ENCODE peak calls at places on chromosomes 7 and 10, in ten cellular contexts. O is activated CD4-positive, CD25-positive, alpha-beta regulatory T cell treated with anti-CD3 and anti-CD28 coated beads, Interleukin-2, amount 50 U/mL, for 16 hours; D is effector memory CD8-positive, alpha-beta T cell; M is heart left ventricle; U is GM03348; W is amygdala; H is memory B cell; S is fibroblast of villous mesenchyme; L is uterus; X is Kasumi-1. C is an unnamed sample.

GRCh38 chr7:92621026-92621540 is 30.9 kb upstream of the FAM133B start:
- DNase-seq in X (peak), U (peak), O (peak), D (peak), W (no peak), H (peak), M (peak), S (peak), L (peak), C (peak)

GRCh38 chr10:27742926-27743735 is 2.5 kb downstream of the MKX start:
- DNase-seq in W (no peak), X (no peak), M (peak), H (no peak), S (peak), D (peak), O (no peak), L (peak), U (peak), C (no peak)

GRCh38 chr7:135416431-135416830 is 93.5 kb downstream of the CNOT4 start:
- DNase-seq in O (no peak), W (no peak), H (no peak), D (no peak), X (no peak), M (no peak), U (no peak), S (no peak), L (no peak), C (no peak)

GRCh38 chr10:104293781-104294321 is 24.9 kb downstream of the GSTO2 start:
- DNase-seq in X (no peak), L (no peak), S (no peak), H (no peak), O (no peak), M (no peak), U (no peak), W (no peak), D (no peak), C (no peak)

GRCh38 chr10:126924915-126925300 is 19.7 kb downstream of the DOCK1 start:
- DNase-seq in W (no peak), H (no peak), U (peak), S (peak), D (no peak), O (no peak), L (no peak), M (no peak), X (no peak), C (no peak)

GRCh38 chr7:65251851-65252620 is 121.6 kb upstream of the ZNF92 start:
- DNase-seq in L (no peak), U (peak), D (peak), S (peak), M (peak), O (no peak), X (peak), H (no peak), W (no peak), C (no peak)

GRCh38 chr7:3722396-3722846 is 421.4 kb downstream of the SDK1 start:
- DNase-seq in W (no peak), O (no peak), L (no peak), M (no peak), X (no peak), D (no peak), H (peak), U (no peak), S (peak), C (no peak)

GRCh38 chr7:139515266-139515665 is 8.2 kb upstream of the CLEC2L start:
- DNase-seq in S (no peak), X (no peak), O (no peak), U (no peak), H (no peak), D (no peak), L (no peak), W (no peak), M (no peak), C (no peak)

GRCh38 chr7:923108-924041 is 31.1 kb downstream of the ADAP1 start:
- DNase-seq in W (no peak), X (peak), L (peak), O (peak), D (peak), S (peak), M (peak), U (peak), H (peak), C (peak)

GRCh38 chr10:17652585-17652984 is 8.6 kb downstream of the STAM start:
- DNase-seq in D (no peak), S (no peak), O (no peak), X (no peak), U (peak), L (no peak), M (no peak), H (no peak), W (no peak), C (no peak)

GRCh38 chr7:75056476-75056875 is 17.1 kb downstream of the RCC1L start:
- DNase-seq in W (no peak), H (no peak), U (peak), X (no peak), O (no peak), S (peak), D (no peak), L (peak), M (no peak), C (no peak)

GRCh38 chr10:90775351-90776028 is 82.3 kb downstream of the HTR7 start:
- DNase-seq in D (no peak), O (no peak), L (no peak), M (peak), W (no peak), S (no peak), H (no peak), X (peak), U (peak), C (no peak)

GRCh38 chr7:131527462-131527861 is 29.0 kb downstream of the PODXL start:
- DNase-seq in O (no peak), U (no peak), H (no peak), W (no peak), S (no peak), D (no peak), M (no peak), L (no peak), X (peak), C (no peak)

GRCh38 chr10:117790621-117791020 is 248.1 kb downstream of the EMX2 start:
- DNase-seq in M (no peak), H (no peak), U (no peak), L (no peak), S (no peak), X (no peak), W (no peak), O (no peak), D (no peak), C (no peak)

GRCh38 chr10:63819753-63820347 is 298.6 kb downstream of the REEP3 start:
- DNase-seq in W (no peak), O (no peak), M (peak), L (peak), H (no peak), U (peak), X (peak), S (peak), D (no peak), C (peak)

GRCh38 chr7:157397751-157398691 is 61.2 kb downstream of the DNAJB6 start:
- DNase-seq in H (no peak), X (peak), W (no peak), O (no peak), M (peak), U (peak), D (no peak), S (peak), L (peak), C (peak)

GRCh38 chr10:62063795-62064472 is 162.4 kb downstream of the ARID5B start:
- DNase-seq in W (no peak), L (peak), O (no peak), S (no peak), U (no peak), X (no peak), D (no peak), M (no peak), H (no peak), C (no peak)

GRCh38 chr7:45681596-45682357 is 107.6 kb downstream of the ADCY1 start:
- DNase-seq in O (no peak), H (no peak), X (no peak), L (no peak), W (no peak), U (no peak), D (no peak), M (peak), S (no peak), C (no peak)

GRCh38 chr10:114309111-114309651 is 70.1 kb downstream of the VWA2 start:
- DNase-seq in O (no peak), M (no peak), D (no peak), H (no peak), W (no peak), S (no peak), X (no peak), L (peak), U (peak), C (no peak)

GRCh38 chr7:45082031-45082830 is 6.5 kb downstream of the NACAD start:
- DNase-seq in H (no peak), M (no peak), O (no peak), L (no peak), S (no peak), W (peak), U (no peak), D (no peak), X (no peak), C (no peak)

GRCh38 chr7:77406421-77406820 is 9.7 kb downstream of the GSAP start:
- DNase-seq in S (no peak), M (no peak), D (no peak), O (no peak), W (no peak), U (no peak), L (no peak), H (no peak), X (no peak), C (no peak)

GRCh38 chr7:11373546-11374142 is 400.0 kb downstream of the PHF14 start:
- DNase-seq in M (no peak), H (no peak), U (peak), W (no peak), X (peak), L (no peak), D (no peak), S (peak), O (no peak), C (peak)

GRCh38 chr10:122147731-122148130 is 123.4 kb upstream of the BTBD16 start:
- DNase-seq in L (peak), S (no peak), W (no peak), H (no peak), X (no peak), D (no peak), U (no peak), M (no peak), O (no peak), C (no peak)

GRCh38 chr10:97065128-97065527 is 120.6 kb downstream of the SLIT1 start:
- DNase-seq in X (no peak), O (no peak), H (no peak), S (no peak), W (no peak), M (no peak), L (no peak), D (no peak), U (no peak), C (peak)

GRCh38 chr10:97543025-97543546 is 29.5 kb upstream of the ANKRD2 start:
- DNase-seq in W (peak), M (peak), H (no peak), O (peak), L (peak), X (peak), U (peak), S (peak), D (no peak), C (peak)

GRCh38 chr7:66185680-66186187 is 19.4 kb upstream of the TPST1 start:
- DNase-seq in X (no peak), L (no peak), U (no peak), H (no peak), S (no peak), D (no peak), M (no peak), W (no peak), O (no peak), C (no peak)

GRCh38 chr7:28455486-28455885 is 43.2 kb downstream of the CREB5 start:
- DNase-seq in U (no peak), S (no peak), W (no peak), D (no peak), M (no peak), X (no peak), L (no peak), H (no peak), O (no peak), C (no peak)

GRCh38 chr7:2257046-2257551 is 15.1 kb downstream of the NUDT1 start:
- DNase-seq in D (no peak), W (no peak), H (no peak), X (no peak), M (no peak), L (no peak), O (no peak), S (no peak), U (no peak), C (no peak)

GRCh38 chr7:82697897-82698296 is 254.3 kb upstream of the CACNA2D1 start:
- DNase-seq in S (no peak), L (no peak), U (no peak), H (no peak), O (no peak), D (no peak), X (no peak), W (no peak), M (no peak), C (no peak)

GRCh38 chr10:89391882-89392756 is at the start of gene IFIT1:
- DNase-seq in W (peak), O (no peak), L (peak), S (peak), X (peak), U (peak), H (peak), D (peak), M (peak), C (peak)

GRCh38 chr7:50564630-50565558 is at the start of gene DDC:
- DNase-seq in D (no peak), X (no peak), L (no peak), H (no peak), W (no peak), S (no peak), U (no peak), M (no peak), O (no peak), C (peak)

GRCh38 chr10:22825841-22826240 is 102.0 kb upstream of the ARMC3 start:
- DNase-seq in S (no peak), O (no peak), D (no peak), W (no peak), X (no peak), M (peak), H (no peak), U (no peak), L (no peak), C (peak)

GRCh38 chr7:82430518-82431465 is 12.8 kb downstream of the CACNA2D1 start:
- DNase-seq in H (no peak), L (no peak), M (no peak), O (no peak), U (peak), S (peak), X (no peak), W (no peak), D (no peak), C (no peak)

GRCh38 chr7:156160811-156161210 is 348.5 kb upstream of the SHH start:
- DNase-seq in U (no peak), S (no peak), H (no peak), D (no peak), L (no peak), W (no peak), X (no peak), M (no peak), O (no peak), C (peak)

GRCh38 chr7:98922392-98923107 is 44.2 kb downstream of the TRRAP start:
- DNase-seq in M (no peak), W (no peak), U (peak), L (peak), S (peak), X (no peak), H (no peak), D (no peak), O (no peak), C (peak)

GRCh38 chr7:5625938-5626337 is 155.5 kb downstream of the RNF216 start:
- DNase-seq in W (no peak), D (no peak), U (peak), M (no peak), S (peak), L (no peak), H (no peak), X (no peak), O (no peak), C (no peak)

GRCh38 chr7:158776474-158776873 is 52.8 kb downstream of the ESYT2 start:
- DNase-seq in M (no peak), H (no peak), L (no peak), U (no peak), S (no peak), W (no peak), O (no peak), D (no peak), X (no peak), C (no peak)

GRCh38 chr10:120979435-120980315 is 128.5 kb downstream of the WDR11 start:
- DNase-seq in H (no peak), D (peak), W (no peak), U (peak), O (no peak), S (peak), X (no peak), L (peak), M (no peak), C (peak)

C was measured in HT-29.